ENCODE peak calls at places on chromosomes 2 and 18, in five cellular contexts. One of them, this sample, is unnamed.

GRCh38 chr2:219803294-219803693 is 175.9 kb downstream of the SLC4A3 start:
- DNase-seq in HCT116: no peak
- DNase-seq in RWPE1: no peak
- DNase-seq in lung: no peak
- DNase-seq in K562: no peak
- DNase-seq in this sample: no peak

GRCh38 chr2:160721089-160722040 is 227.8 kb upstream of the RBMS1 start:
- DNase-seq in HCT116: no peak
- DNase-seq in RWPE1: no peak
- DNase-seq in lung: no peak
- DNase-seq in K562: no peak
- DNase-seq in this sample: no peak

GRCh38 chr18:79926715-79927596 is 24.5 kb downstream of the SLC66A2 start:
- DNase-seq in lung: no peak
- DNase-seq in K562: no peak
- DNase-seq in RWPE1: no peak
- DNase-seq in HCT116: no peak
- DNase-seq in this sample: no peak

GRCh38 chr2:24785704-24786321 is 7.4 kb downstream of the PTRHD1 start:
- DNase-seq in K562: no peak
- DNase-seq in HCT116: no peak
- DNase-seq in lung: peak
- DNase-seq in RWPE1: no peak
- DNase-seq in this sample: peak

GRCh38 chr2:60213865-60214657 is 339.4 kb downstream of the BCL11A start:
- DNase-seq in lung: peak
- DNase-seq in RWPE1: peak
- DNase-seq in K562: no peak
- DNase-seq in HCT116: no peak
- DNase-seq in this sample: no peak

GRCh38 chr2:3492951-3493609 is 26.3 kb downstream of the ADI1 start:
- DNase-seq in RWPE1: peak
- DNase-seq in HCT116: no peak
- DNase-seq in K562: no peak
- DNase-seq in lung: no peak
- DNase-seq in this sample: no peak

GRCh38 chr2:888211-888801 is 62.3 kb upstream of the SNTG2 start:
- DNase-seq in lung: peak
- DNase-seq in HCT116: no peak
- DNase-seq in RWPE1: no peak
- DNase-seq in K562: no peak
- DNase-seq in this sample: no peak

GRCh38 chr18:75221397-75221796 is 10.8 kb downstream of the TSHZ1 start:
- DNase-seq in HCT116: no peak
- DNase-seq in lung: no peak
- DNase-seq in K562: no peak
- DNase-seq in RWPE1: no peak
- DNase-seq in this sample: no peak

GRCh38 chr2:168519534-168520308 is 63.6 kb downstream of the CERS6 start:
- DNase-seq in RWPE1: no peak
- DNase-seq in lung: no peak
- DNase-seq in HCT116: no peak
- DNase-seq in K562: no peak
- DNase-seq in this sample: no peak

GRCh38 chr2:222611684-222612083 is 44.2 kb downstream of the FARSB start:
- DNase-seq in lung: no peak
- DNase-seq in HCT116: no peak
- DNase-seq in RWPE1: no peak
- DNase-seq in K562: no peak
- DNase-seq in this sample: no peak

DNA sequence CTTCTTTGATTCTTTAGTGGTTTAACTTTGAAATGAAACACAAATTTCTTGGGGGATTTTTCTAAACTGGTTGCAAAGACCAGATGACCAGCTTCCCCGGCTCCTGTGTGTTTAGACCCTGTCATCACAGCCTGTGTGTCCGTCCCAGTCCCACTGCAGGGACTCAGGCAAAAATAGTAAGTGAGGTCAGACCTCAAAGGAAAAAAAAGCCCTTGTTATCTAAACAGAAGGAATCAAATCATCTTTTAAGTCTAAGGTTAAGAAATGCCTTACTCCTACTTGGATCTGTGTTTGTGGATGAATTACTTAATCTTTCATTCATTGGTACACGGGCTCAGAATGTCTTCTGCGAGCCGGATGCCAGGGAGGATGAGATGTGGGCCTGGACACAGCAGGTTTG is 423.7 kb downstream of the LPIN1 start:
- DNase-seq in lung: no peak
- DNase-seq in K562: no peak
- DNase-seq in RWPE1: no peak
- DNase-seq in HCT116: no peak
- DNase-seq in this sample: no peak
- H3K27ac ChIP-seq in lung: peak
- H3K27ac ChIP-seq in K562: no peak
- H3K27ac ChIP-seq in RWPE1: no peak
- H3K27ac ChIP-seq in HCT116: no peak
- H3K27ac ChIP-seq in this sample: no peak

GRCh38 chr2:184599875-184600227 is 1.5 kb downstream of the ZNF804A start:
- DNase-seq in RWPE1: no peak
- DNase-seq in K562: no peak
- DNase-seq in lung: no peak
- DNase-seq in HCT116: no peak
- DNase-seq in this sample: peak
- H3K27ac ChIP-seq in RWPE1: no peak
- H3K27ac ChIP-seq in K562: no peak
- H3K27ac ChIP-seq in lung: no peak
- H3K27ac ChIP-seq in HCT116: peak
- H3K27ac ChIP-seq in this sample: peak

GRCh38 chr2:213241817-213242216 is 42.4 kb upstream of the SPAG16 start:
- DNase-seq in lung: no peak
- DNase-seq in HCT116: no peak
- DNase-seq in K562: no peak
- DNase-seq in RWPE1: no peak
- DNase-seq in this sample: no peak

GRCh38 chr2:213237251-213237650 is 47.0 kb upstream of the SPAG16 start:
- DNase-seq in K562: no peak
- DNase-seq in HCT116: no peak
- DNase-seq in RWPE1: no peak
- DNase-seq in lung: no peak
- DNase-seq in this sample: no peak

GRCh38 chr2:213235741-213236140 is 48.5 kb upstream of the SPAG16 start:
- DNase-seq in HCT116: no peak
- DNase-seq in lung: no peak
- DNase-seq in RWPE1: no peak
- DNase-seq in K562: no peak
- DNase-seq in this sample: no peak

GRCh38 chr2:213237787-213238186 is 46.5 kb upstream of the SPAG16 start:
- DNase-seq in K562: no peak
- DNase-seq in lung: no peak
- DNase-seq in HCT116: no peak
- DNase-seq in RWPE1: no peak
- DNase-seq in this sample: no peak

DNA sequence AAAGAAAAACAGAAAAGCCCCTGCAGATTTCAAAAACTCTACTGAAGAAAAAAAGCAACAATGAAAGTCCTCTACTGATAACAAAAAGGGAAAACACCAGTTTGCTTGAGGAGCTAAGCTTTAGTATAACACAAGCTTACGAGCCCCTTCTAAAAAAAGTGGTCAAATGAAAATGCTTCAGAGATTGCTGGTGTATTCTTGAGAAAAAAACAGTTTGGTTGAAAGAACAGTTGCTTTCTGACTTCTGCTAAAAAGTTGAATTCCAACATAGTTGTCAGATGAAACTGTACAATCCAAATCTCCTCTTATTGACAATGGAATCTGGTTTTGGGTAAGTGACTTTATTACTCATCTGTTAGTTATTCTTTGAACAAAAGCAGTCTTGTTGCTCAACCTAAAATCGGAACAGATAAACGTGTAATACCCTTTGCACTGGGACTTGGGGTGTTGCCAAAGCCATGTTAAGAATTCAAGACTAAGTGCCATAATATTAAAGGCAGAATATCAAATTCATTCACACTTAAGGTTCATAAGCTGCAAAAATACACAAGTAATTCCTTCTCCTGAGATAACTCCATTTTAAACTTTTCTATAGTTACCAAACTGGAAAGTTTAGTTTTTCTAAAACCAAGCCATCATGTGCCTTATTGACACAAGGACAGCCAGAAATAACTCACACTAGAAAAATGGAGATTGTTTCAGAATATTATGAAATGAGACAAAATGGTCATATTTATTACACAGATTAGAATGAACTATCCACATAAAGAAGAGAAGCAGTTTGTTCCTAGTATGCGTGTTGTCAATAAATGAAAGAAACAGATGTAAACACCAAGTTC is 45.3 kb upstream of the SPAG16 start:
- DNase-seq in RWPE1: peak
- DNase-seq in K562: no peak
- DNase-seq in lung: peak
- DNase-seq in HCT116: peak
- DNase-seq in this sample: no peak
- H3K27ac ChIP-seq in RWPE1: no peak
- H3K27ac ChIP-seq in K562: no peak
- H3K27ac ChIP-seq in lung: no peak
- H3K27ac ChIP-seq in HCT116: peak
- H3K27ac ChIP-seq in this sample: no peak

GRCh38 chr2:240441326-240441992 is 6.0 kb downstream of the GPC1 start:
- DNase-seq in lung: no peak
- DNase-seq in RWPE1: peak
- DNase-seq in HCT116: no peak
- DNase-seq in K562: no peak
- DNase-seq in this sample: no peak
- H3K27ac ChIP-seq in lung: no peak
- H3K27ac ChIP-seq in RWPE1: peak
- H3K27ac ChIP-seq in HCT116: no peak
- H3K27ac ChIP-seq in K562: no peak
- H3K27ac ChIP-seq in this sample: no peak

This sample was measured in Karpas-422.